ENCODE peak calls at places on chromosomes 1 and 21, in nine cellular contexts. One of them, this sample, is unnamed. For H3K36me3 and H3K4me1, the result is how much of the 10 kb centered on the place peaks cover.

GRCh38 chr1:186871784-186872183 is 43.0 kb downstream of the PLA2G4A start:
- DNase-seq in left ventricle myocardium inferior: no peak
- DNase-seq in IMR-90: no peak
- DNase-seq in left lung: no peak
- DNase-seq in GM12878: no peak
- DNase-seq in uterus: no peak
- DNase-seq in lower lobe of right lung: no peak
- DNase-seq in CD8-positive, alpha-beta T cell: no peak
- DNase-seq in lung: no peak
- DNase-seq in this sample: no peak

GRCh38 chr1:195173753-195174152 is 1434.5 kb downstream of the KCNT2 start:
- DNase-seq in left ventricle myocardium inferior: no peak
- DNase-seq in IMR-90: no peak
- DNase-seq in left lung: no peak
- DNase-seq in GM12878: no peak
- DNase-seq in uterus: no peak
- DNase-seq in lower lobe of right lung: no peak
- DNase-seq in CD8-positive, alpha-beta T cell: no peak
- DNase-seq in lung: no peak
- DNase-seq in this sample: no peak

GRCh38 chr1:172585861-172586260 is 52.9 kb downstream of the SUCO start:
- DNase-seq in left ventricle myocardium inferior: no peak
- DNase-seq in IMR-90: no peak
- DNase-seq in left lung: no peak
- DNase-seq in GM12878: no peak
- DNase-seq in uterus: no peak
- DNase-seq in lower lobe of right lung: no peak
- DNase-seq in CD8-positive, alpha-beta T cell: no peak
- DNase-seq in lung: no peak
- DNase-seq in this sample: no peak

GRCh38 chr1:32335951-32336867 is at the start of gene MARCKSL1:
- DNase-seq in left ventricle myocardium inferior: peak
- DNase-seq in IMR-90: peak
- DNase-seq in left lung: peak
- DNase-seq in GM12878: no peak
- DNase-seq in uterus: peak
- DNase-seq in lower lobe of right lung: peak
- DNase-seq in CD8-positive, alpha-beta T cell: peak
- DNase-seq in lung: peak
- DNase-seq in this sample: peak

GRCh38 chr21:33230518-33231324 is 983 bp downstream of the IFNAR2 start:
- DNase-seq in left ventricle myocardium inferior: peak
- DNase-seq in IMR-90: peak
- DNase-seq in left lung: peak
- DNase-seq in GM12878: no peak
- DNase-seq in uterus: peak
- DNase-seq in lower lobe of right lung: peak
- DNase-seq in CD8-positive, alpha-beta T cell: peak
- DNase-seq in lung: peak
- DNase-seq in this sample: peak

GRCh38 chr1:5503556-5504363 is 488.5 kb downstream of the NPHP4 start:
- DNase-seq in left ventricle myocardium inferior: no peak
- DNase-seq in IMR-90: no peak
- DNase-seq in left lung: no peak
- DNase-seq in GM12878: no peak
- DNase-seq in uterus: no peak
- DNase-seq in lower lobe of right lung: no peak
- DNase-seq in CD8-positive, alpha-beta T cell: no peak
- DNase-seq in lung: no peak
- DNase-seq in this sample: no peak

GRCh38 chr1:70528591-70529333 is 117.7 kb downstream of the CTH start:
- DNase-seq in left ventricle myocardium inferior: no peak
- DNase-seq in IMR-90: peak
- DNase-seq in left lung: no peak
- DNase-seq in GM12878: no peak
- DNase-seq in uterus: peak
- DNase-seq in lower lobe of right lung: no peak
- DNase-seq in CD8-positive, alpha-beta T cell: peak
- DNase-seq in lung: no peak
- DNase-seq in this sample: no peak

GRCh38 chr1:110171134-110171733 is 20.9 kb downstream of the SLC6A17 start:
- DNase-seq in left ventricle myocardium inferior: no peak
- DNase-seq in IMR-90: no peak
- DNase-seq in left lung: no peak
- DNase-seq in GM12878: no peak
- DNase-seq in uterus: no peak
- DNase-seq in lower lobe of right lung: no peak
- DNase-seq in CD8-positive, alpha-beta T cell: no peak
- DNase-seq in lung: no peak
- DNase-seq in this sample: no peak

GRCh38 chr1:5921129-5921528 is 71.1 kb downstream of the NPHP4 start:
- DNase-seq in left ventricle myocardium inferior: no peak
- DNase-seq in IMR-90: no peak
- DNase-seq in left lung: no peak
- DNase-seq in GM12878: no peak
- DNase-seq in uterus: no peak
- DNase-seq in lower lobe of right lung: no peak
- DNase-seq in CD8-positive, alpha-beta T cell: no peak
- DNase-seq in lung: no peak
- DNase-seq in this sample: no peak

GRCh38 chr1:13751458-13751871 is 51.5 kb downstream of the PRDM2 start:
- DNase-seq in left ventricle myocardium inferior: no peak
- DNase-seq in IMR-90: no peak
- DNase-seq in left lung: no peak
- DNase-seq in GM12878: peak
- DNase-seq in uterus: no peak
- DNase-seq in lower lobe of right lung: no peak
- DNase-seq in CD8-positive, alpha-beta T cell: no peak
- DNase-seq in lung: no peak
- DNase-seq in this sample: no peak

GRCh38 chr1:248243204-248243603 is 12.0 kb downstream of the OR2M4 start:
- DNase-seq in left ventricle myocardium inferior: no peak
- DNase-seq in IMR-90: peak
- DNase-seq in left lung: no peak
- DNase-seq in GM12878: peak
- DNase-seq in uterus: no peak
- DNase-seq in lower lobe of right lung: peak
- DNase-seq in CD8-positive, alpha-beta T cell: peak
- DNase-seq in lung: no peak
- DNase-seq in this sample: peak

GRCh38 chr1:66275601-66276023 is 258.3 kb upstream of the SGIP1 start:
- DNase-seq in left ventricle myocardium inferior: no peak
- DNase-seq in IMR-90: no peak
- DNase-seq in left lung: peak
- DNase-seq in GM12878: no peak
- DNase-seq in uterus: no peak
- DNase-seq in lower lobe of right lung: no peak
- DNase-seq in CD8-positive, alpha-beta T cell: no peak
- DNase-seq in lung: no peak
- DNase-seq in this sample: no peak

GRCh38 chr21:37983336-37984095 is 67.3 kb upstream of the KCNJ6 start:
- DNase-seq in left ventricle myocardium inferior: no peak
- DNase-seq in IMR-90: no peak
- DNase-seq in left lung: no peak
- DNase-seq in GM12878: no peak
- DNase-seq in uterus: no peak
- DNase-seq in lower lobe of right lung: no peak
- DNase-seq in CD8-positive, alpha-beta T cell: no peak
- DNase-seq in lung: no peak
- DNase-seq in this sample: no peak

GRCh38 chr1:31939484-31940329 is 1.5 kb upstream of the PTP4A2 start:
- DNase-seq in left ventricle myocardium inferior: no peak
- DNase-seq in IMR-90: peak
- DNase-seq in left lung: peak
- DNase-seq in GM12878: peak
- DNase-seq in uterus: peak
- DNase-seq in lower lobe of right lung: peak
- DNase-seq in CD8-positive, alpha-beta T cell: peak
- DNase-seq in lung: no peak
- DNase-seq in this sample: peak

GRCh38 chr1:181620183-181620582 is 136.9 kb downstream of the CACNA1E start:
- DNase-seq in left ventricle myocardium inferior: no peak
- DNase-seq in IMR-90: no peak
- DNase-seq in left lung: no peak
- DNase-seq in GM12878: no peak
- DNase-seq in uterus: no peak
- DNase-seq in lower lobe of right lung: no peak
- DNase-seq in CD8-positive, alpha-beta T cell: no peak
- DNase-seq in lung: no peak
- DNase-seq in this sample: no peak

GRCh38 chr1:106879538-106879937 is 176.9 kb upstream of the PRMT6 start:
- DNase-seq in left ventricle myocardium inferior: peak
- DNase-seq in IMR-90: no peak
- DNase-seq in left lung: peak
- DNase-seq in GM12878: no peak
- DNase-seq in uterus: no peak
- DNase-seq in lower lobe of right lung: peak
- DNase-seq in CD8-positive, alpha-beta T cell: no peak
- DNase-seq in lung: peak
- DNase-seq in this sample: peak

GRCh38 chr1:55669308-55669707 is 454.1 kb upstream of the USP24 start:
- DNase-seq in left ventricle myocardium inferior: no peak
- DNase-seq in IMR-90: peak
- DNase-seq in left lung: no peak
- DNase-seq in GM12878: no peak
- DNase-seq in uterus: peak
- DNase-seq in lower lobe of right lung: no peak
- DNase-seq in CD8-positive, alpha-beta T cell: no peak
- DNase-seq in lung: no peak
- DNase-seq in this sample: no peak

DNA sequence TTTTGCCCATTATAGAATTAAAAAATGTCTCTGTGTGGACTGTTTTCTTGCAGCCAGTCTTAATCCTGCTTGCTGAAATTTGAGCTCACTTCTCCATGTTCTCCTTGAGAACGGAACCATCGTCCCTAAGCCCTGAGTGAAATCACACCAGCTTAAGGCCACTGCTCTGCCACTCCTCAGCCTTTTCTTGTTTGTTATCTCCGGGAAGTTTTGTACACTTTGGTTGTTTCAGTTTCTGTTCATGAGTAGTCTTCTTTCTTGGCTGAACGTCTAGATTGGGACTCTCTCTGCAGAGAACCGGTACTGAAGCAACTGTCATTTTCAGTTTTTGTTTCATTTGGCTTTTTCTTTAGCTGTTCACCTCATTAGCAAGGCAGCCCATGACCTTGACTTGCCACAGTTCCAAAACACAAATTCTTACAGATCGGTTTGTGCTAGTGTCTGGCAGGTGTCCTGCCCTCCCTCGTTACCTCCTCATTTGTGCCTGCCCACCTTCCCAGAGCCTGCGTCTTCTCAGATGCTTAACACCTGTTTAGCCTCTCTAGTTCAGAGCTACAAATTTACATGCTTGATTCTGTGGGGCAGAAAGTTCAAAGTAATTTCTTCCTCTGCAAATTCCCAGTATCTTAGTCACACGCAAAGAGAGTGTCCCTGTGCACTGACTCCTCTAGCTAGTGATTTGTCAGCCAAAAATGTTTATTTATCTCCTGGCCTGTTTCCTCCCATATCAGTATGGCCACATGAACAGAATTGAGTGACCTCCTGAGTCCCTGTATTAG is 12.4 kb downstream of the PSEN2 start:
- DNase-seq in left ventricle myocardium inferior: no peak
- DNase-seq in IMR-90: peak
- DNase-seq in left lung: peak
- DNase-seq in GM12878: peak
- DNase-seq in uterus: no peak
- DNase-seq in lower lobe of right lung: no peak
- DNase-seq in CD8-positive, alpha-beta T cell: no peak
- DNase-seq in lung: no peak
- DNase-seq in this sample: no peak
- H3K4me3 ChIP-seq in left ventricle myocardium inferior: peak
- H3K4me3 ChIP-seq in IMR-90: no peak
- H3K4me3 ChIP-seq in left lung: no peak
- H3K4me3 ChIP-seq in GM12878: peak
- H3K4me3 ChIP-seq in uterus: peak
- H3K4me3 ChIP-seq in lower lobe of right lung: peak
- H3K4me3 ChIP-seq in CD8-positive, alpha-beta T cell: peak
- H3K4me3 ChIP-seq in lung: no peak
- H3K4me3 ChIP-seq in this sample: no peak

GRCh38 chr21:44771896-44772525 is 29.6 kb downstream of the UBE2G2 start:
- DNase-seq in left ventricle myocardium inferior: no peak
- DNase-seq in IMR-90: no peak
- DNase-seq in left lung: no peak
- DNase-seq in GM12878: no peak
- DNase-seq in uterus: no peak
- DNase-seq in lower lobe of right lung: no peak
- DNase-seq in CD8-positive, alpha-beta T cell: no peak
- DNase-seq in lung: no peak
- DNase-seq in this sample: no peak
- H3K36me3 ChIP-seq in left ventricle myocardium inferior: half or more
- H3K36me3 ChIP-seq in IMR-90: under half
- H3K36me3 ChIP-seq in left lung: under half
- H3K36me3 ChIP-seq in GM12878: under half
- H3K36me3 ChIP-seq in uterus: under half
- H3K36me3 ChIP-seq in lower lobe of right lung: half or more
- H3K36me3 ChIP-seq in CD8-positive, alpha-beta T cell: under half
- H3K36me3 ChIP-seq in lung: under half
- H3K36me3 ChIP-seq in this sample: half or more

GRCh38 chr1:164619006-164619784 is 60.2 kb downstream of the PBX1 start:
- DNase-seq in left ventricle myocardium inferior: no peak
- DNase-seq in IMR-90: no peak
- DNase-seq in left lung: no peak
- DNase-seq in GM12878: no peak
- DNase-seq in uterus: no peak
- DNase-seq in lower lobe of right lung: no peak
- DNase-seq in CD8-positive, alpha-beta T cell: no peak
- DNase-seq in lung: no peak
- DNase-seq in this sample: no peak
- H3K4me1 ChIP-seq in left ventricle myocardium inferior: half or more
- H3K4me1 ChIP-seq in IMR-90: under half
- H3K4me1 ChIP-seq in left lung: under half
- H3K4me1 ChIP-seq in GM12878: under half
- H3K4me1 ChIP-seq in uterus: under half
- H3K4me1 ChIP-seq in lower lobe of right lung: under half
- H3K4me1 ChIP-seq in CD8-positive, alpha-beta T cell: under half
- H3K4me1 ChIP-seq in lung: under half
- H3K4me1 ChIP-seq in this sample: half or more

GRCh38 chr21:35814858-35815619 is 245.3 kb downstream of the SETD4 start:
- DNase-seq in left ventricle myocardium inferior: no peak
- DNase-seq in IMR-90: no peak
- DNase-seq in left lung: no peak
- DNase-seq in GM12878: no peak
- DNase-seq in uterus: no peak
- DNase-seq in lower lobe of right lung: no peak
- DNase-seq in CD8-positive, alpha-beta T cell: no peak
- DNase-seq in lung: no peak
- DNase-seq in this sample: no peak

GRCh38 chr21:35811115-35811806 is 249.1 kb downstream of the SETD4 start:
- DNase-seq in left ventricle myocardium inferior: no peak
- DNase-seq in IMR-90: no peak
- DNase-seq in left lung: no peak
- DNase-seq in GM12878: no peak
- DNase-seq in uterus: no peak
- DNase-seq in lower lobe of right lung: no peak
- DNase-seq in CD8-positive, alpha-beta T cell: no peak
- DNase-seq in lung: no peak
- DNase-seq in this sample: no peak

GRCh38 chr21:35812679-35813078 is 247.6 kb downstream of the SETD4 start:
- DNase-seq in left ventricle myocardium inferior: no peak
- DNase-seq in IMR-90: no peak
- DNase-seq in left lung: no peak
- DNase-seq in GM12878: no peak
- DNase-seq in uterus: no peak
- DNase-seq in lower lobe of right lung: no peak
- DNase-seq in CD8-positive, alpha-beta T cell: no peak
- DNase-seq in lung: no peak
- DNase-seq in this sample: no peak

GRCh38 chr21:35810431-35810970 is 249.8 kb downstream of the SETD4 start:
- DNase-seq in left ventricle myocardium inferior: no peak
- DNase-seq in IMR-90: no peak
- DNase-seq in left lung: no peak
- DNase-seq in GM12878: no peak
- DNase-seq in uterus: no peak
- DNase-seq in lower lobe of right lung: no peak
- DNase-seq in CD8-positive, alpha-beta T cell: no peak
- DNase-seq in lung: no peak
- DNase-seq in this sample: no peak
- H3K4me3 ChIP-seq in left ventricle myocardium inferior: no peak
- H3K4me3 ChIP-seq in IMR-90: no peak
- H3K4me3 ChIP-seq in left lung: no peak
- H3K4me3 ChIP-seq in GM12878: no peak
- H3K4me3 ChIP-seq in uterus: no peak
- H3K4me3 ChIP-seq in lower lobe of right lung: no peak
- H3K4me3 ChIP-seq in CD8-positive, alpha-beta T cell: no peak
- H3K4me3 ChIP-seq in lung: no peak
- H3K4me3 ChIP-seq in this sample: no peak